ENCODE peak calls at places on chromosomes 11 and 22, in eight cellular contexts. One of them, this sample, is unnamed. For H3K27me3, the result is how much of the 10 kb centered on the place peaks cover.

GRCh38 chr11:134155946-134156865 is 67.6 kb downstream of the NCAPD3 start:
- DNase-seq in MM.1S: no peak
- DNase-seq in Peyer's patch: no peak
- DNase-seq in GM23248: no peak
- DNase-seq in cardiac muscle cell: no peak
- DNase-seq in CD8-positive, alpha-beta memory T cell: no peak
- DNase-seq in IMR-90: no peak
- DNase-seq in CD8-positive, alpha-beta T cell: no peak
- DNase-seq in this sample: no peak

GRCh38 chr22:17077255-17077654 is 7.5 kb upstream of the IL17RA start:
- DNase-seq in MM.1S: no peak
- DNase-seq in Peyer's patch: no peak
- DNase-seq in GM23248: peak
- DNase-seq in cardiac muscle cell: peak
- DNase-seq in CD8-positive, alpha-beta memory T cell: no peak
- DNase-seq in IMR-90: peak
- DNase-seq in CD8-positive, alpha-beta T cell: no peak
- DNase-seq in this sample: peak

GRCh38 chr22:45966320-45966891 is 10.6 kb downstream of the WNT7B start:
- DNase-seq in MM.1S: peak
- DNase-seq in Peyer's patch: no peak
- DNase-seq in GM23248: no peak
- DNase-seq in cardiac muscle cell: no peak
- DNase-seq in CD8-positive, alpha-beta memory T cell: no peak
- DNase-seq in IMR-90: no peak
- DNase-seq in CD8-positive, alpha-beta T cell: no peak
- DNase-seq in this sample: no peak

GRCh38 chr22:31212783-31213626 is 907 bp downstream of the LIMK2 start:
- DNase-seq in MM.1S: no peak
- DNase-seq in Peyer's patch: no peak
- DNase-seq in GM23248: peak
- DNase-seq in cardiac muscle cell: no peak
- DNase-seq in CD8-positive, alpha-beta memory T cell: no peak
- DNase-seq in IMR-90: no peak
- DNase-seq in CD8-positive, alpha-beta T cell: no peak
- DNase-seq in this sample: no peak

GRCh38 chr22:36386900-36387663 is 685 bp downstream of the MYH9 start:
- DNase-seq in MM.1S: peak
- DNase-seq in Peyer's patch: peak
- DNase-seq in GM23248: peak
- DNase-seq in cardiac muscle cell: no peak
- DNase-seq in CD8-positive, alpha-beta memory T cell: no peak
- DNase-seq in IMR-90: no peak
- DNase-seq in CD8-positive, alpha-beta T cell: no peak
- DNase-seq in this sample: no peak

GRCh38 chr22:29266564-29267461 is 968 bp downstream of the RHBDD3 start:
- DNase-seq in MM.1S: no peak
- DNase-seq in Peyer's patch: peak
- DNase-seq in GM23248: peak
- DNase-seq in cardiac muscle cell: peak
- DNase-seq in CD8-positive, alpha-beta memory T cell: no peak
- DNase-seq in IMR-90: peak
- DNase-seq in CD8-positive, alpha-beta T cell: no peak
- DNase-seq in this sample: no peak

GRCh38 chr11:93053864-93054263 is 84.4 kb downstream of the MTNR1B start:
- DNase-seq in MM.1S: no peak
- DNase-seq in Peyer's patch: no peak
- DNase-seq in GM23248: no peak
- DNase-seq in cardiac muscle cell: no peak
- DNase-seq in CD8-positive, alpha-beta memory T cell: no peak
- DNase-seq in IMR-90: no peak
- DNase-seq in CD8-positive, alpha-beta T cell: no peak
- DNase-seq in this sample: no peak

GRCh38 chr11:86438685-86439084 is 64.0 kb downstream of the CCDC81 start:
- DNase-seq in MM.1S: no peak
- DNase-seq in Peyer's patch: no peak
- DNase-seq in GM23248: no peak
- DNase-seq in cardiac muscle cell: peak
- DNase-seq in CD8-positive, alpha-beta memory T cell: no peak
- DNase-seq in IMR-90: peak
- DNase-seq in CD8-positive, alpha-beta T cell: no peak
- DNase-seq in this sample: no peak

GRCh38 chr11:78796956-78797355 is 222.3 kb upstream of the NARS2 start:
- DNase-seq in MM.1S: no peak
- DNase-seq in Peyer's patch: no peak
- DNase-seq in GM23248: peak
- DNase-seq in cardiac muscle cell: peak
- DNase-seq in CD8-positive, alpha-beta memory T cell: no peak
- DNase-seq in IMR-90: peak
- DNase-seq in CD8-positive, alpha-beta T cell: no peak
- DNase-seq in this sample: peak

GRCh38 chr22:23302171-23303002 is 122.1 kb downstream of the BCR start:
- DNase-seq in MM.1S: no peak
- DNase-seq in Peyer's patch: no peak
- DNase-seq in GM23248: no peak
- DNase-seq in cardiac muscle cell: peak
- DNase-seq in CD8-positive, alpha-beta memory T cell: no peak
- DNase-seq in IMR-90: no peak
- DNase-seq in CD8-positive, alpha-beta T cell: no peak
- DNase-seq in this sample: peak

GRCh38 chr11:46612326-46612725 is 4.7 kb downstream of the HARBI1 start:
- DNase-seq in MM.1S: no peak
- DNase-seq in Peyer's patch: no peak
- DNase-seq in GM23248: no peak
- DNase-seq in cardiac muscle cell: no peak
- DNase-seq in CD8-positive, alpha-beta memory T cell: no peak
- DNase-seq in IMR-90: no peak
- DNase-seq in CD8-positive, alpha-beta T cell: no peak
- DNase-seq in this sample: no peak

GRCh38 chr11:19444231-19444630 is 203.5 kb upstream of the E2F8 start:
- DNase-seq in MM.1S: no peak
- DNase-seq in Peyer's patch: no peak
- DNase-seq in GM23248: peak
- DNase-seq in cardiac muscle cell: peak
- DNase-seq in CD8-positive, alpha-beta memory T cell: no peak
- DNase-seq in IMR-90: peak
- DNase-seq in CD8-positive, alpha-beta T cell: no peak
- DNase-seq in this sample: no peak

GRCh38 chr22:37079668-37080171 is 28.2 kb downstream of the KCTD17 start:
- DNase-seq in MM.1S: no peak
- DNase-seq in Peyer's patch: peak
- DNase-seq in GM23248: peak
- DNase-seq in cardiac muscle cell: peak
- DNase-seq in CD8-positive, alpha-beta memory T cell: peak
- DNase-seq in IMR-90: peak
- DNase-seq in CD8-positive, alpha-beta T cell: peak
- DNase-seq in this sample: peak

GRCh38 chr11:76236092-76237026 is 30.1 kb upstream of the WNT11 start:
- DNase-seq in MM.1S: peak
- DNase-seq in Peyer's patch: peak
- DNase-seq in GM23248: peak
- DNase-seq in cardiac muscle cell: peak
- DNase-seq in CD8-positive, alpha-beta memory T cell: peak
- DNase-seq in IMR-90: peak
- DNase-seq in CD8-positive, alpha-beta T cell: peak
- DNase-seq in this sample: peak

GRCh38 chr11:2882681-2883110 is 2.9 kb downstream of the CDKN1C start:
- DNase-seq in MM.1S: no peak
- DNase-seq in Peyer's patch: no peak
- DNase-seq in GM23248: no peak
- DNase-seq in cardiac muscle cell: no peak
- DNase-seq in CD8-positive, alpha-beta memory T cell: no peak
- DNase-seq in IMR-90: no peak
- DNase-seq in CD8-positive, alpha-beta T cell: no peak
- DNase-seq in this sample: no peak
- H3K4me3 ChIP-seq in MM.1S: no peak
- H3K4me3 ChIP-seq in Peyer's patch: no peak
- H3K4me3 ChIP-seq in GM23248: no peak
- H3K4me3 ChIP-seq in cardiac muscle cell: no peak
- H3K4me3 ChIP-seq in CD8-positive, alpha-beta memory T cell: no peak
- H3K4me3 ChIP-seq in IMR-90: no peak
- H3K4me3 ChIP-seq in CD8-positive, alpha-beta T cell: no peak
- H3K4me3 ChIP-seq in this sample: no peak

DNA sequence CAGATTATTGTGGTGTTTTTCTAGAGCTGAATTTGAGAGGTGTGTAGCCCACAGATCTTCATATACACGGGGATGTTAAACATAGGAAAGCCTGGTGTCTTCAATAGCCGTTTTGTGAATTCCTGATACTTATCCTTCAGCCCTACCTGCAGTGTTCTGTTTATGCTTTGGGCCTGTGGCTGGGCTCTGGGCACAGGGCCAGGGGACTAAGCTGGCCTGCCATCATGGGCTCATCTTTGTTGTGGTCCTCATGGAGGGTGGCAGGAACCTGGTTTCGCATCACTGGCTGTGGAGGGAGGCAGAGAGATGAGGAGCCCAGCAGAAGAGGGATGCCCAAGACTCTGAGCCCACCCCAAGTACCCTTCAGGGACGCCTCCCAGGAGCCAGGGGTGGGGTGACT is 112.4 kb downstream of the CACNA1I start:
- DNase-seq in MM.1S: no peak
- DNase-seq in Peyer's patch: no peak
- DNase-seq in GM23248: no peak
- DNase-seq in cardiac muscle cell: no peak
- DNase-seq in CD8-positive, alpha-beta memory T cell: no peak
- DNase-seq in IMR-90: no peak
- DNase-seq in CD8-positive, alpha-beta T cell: no peak
- DNase-seq in this sample: no peak
- H3K27me3 ChIP-seq in MM.1S: half or more
- H3K27me3 ChIP-seq in Peyer's patch: under half
- H3K27me3 ChIP-seq in GM23248: under half
- H3K27me3 ChIP-seq in cardiac muscle cell: under half
- H3K27me3 ChIP-seq in CD8-positive, alpha-beta memory T cell: under half
- H3K27me3 ChIP-seq in IMR-90: under half
- H3K27me3 ChIP-seq in CD8-positive, alpha-beta T cell: under half
- H3K27me3 ChIP-seq in this sample: under half

GRCh38 chr11:111714522-111714921 is 51.7 kb downstream of the PPP2R1B start:
- DNase-seq in MM.1S: no peak
- DNase-seq in Peyer's patch: no peak
- DNase-seq in GM23248: no peak
- DNase-seq in cardiac muscle cell: no peak
- DNase-seq in CD8-positive, alpha-beta memory T cell: no peak
- DNase-seq in IMR-90: no peak
- DNase-seq in CD8-positive, alpha-beta T cell: no peak
- DNase-seq in this sample: no peak
- H3K27ac ChIP-seq in MM.1S: no peak
- H3K27ac ChIP-seq in Peyer's patch: no peak
- H3K27ac ChIP-seq in GM23248: no peak
- H3K27ac ChIP-seq in cardiac muscle cell: no peak
- H3K27ac ChIP-seq in CD8-positive, alpha-beta memory T cell: no peak
- H3K27ac ChIP-seq in IMR-90: no peak
- H3K27ac ChIP-seq in CD8-positive, alpha-beta T cell: no peak
- H3K27ac ChIP-seq in this sample: no peak

GRCh38 chr11:12629601-12630313 is 44.5 kb upstream of the TEAD1 start:
- DNase-seq in MM.1S: no peak
- DNase-seq in Peyer's patch: no peak
- DNase-seq in GM23248: peak
- DNase-seq in cardiac muscle cell: peak
- DNase-seq in CD8-positive, alpha-beta memory T cell: no peak
- DNase-seq in IMR-90: peak
- DNase-seq in CD8-positive, alpha-beta T cell: no peak
- DNase-seq in this sample: peak
- H3K4me3 ChIP-seq in MM.1S: no peak
- H3K4me3 ChIP-seq in Peyer's patch: no peak
- H3K4me3 ChIP-seq in GM23248: no peak
- H3K4me3 ChIP-seq in cardiac muscle cell: no peak
- H3K4me3 ChIP-seq in CD8-positive, alpha-beta memory T cell: no peak
- H3K4me3 ChIP-seq in IMR-90: no peak
- H3K4me3 ChIP-seq in CD8-positive, alpha-beta T cell: no peak
- H3K4me3 ChIP-seq in this sample: no peak

DNA sequence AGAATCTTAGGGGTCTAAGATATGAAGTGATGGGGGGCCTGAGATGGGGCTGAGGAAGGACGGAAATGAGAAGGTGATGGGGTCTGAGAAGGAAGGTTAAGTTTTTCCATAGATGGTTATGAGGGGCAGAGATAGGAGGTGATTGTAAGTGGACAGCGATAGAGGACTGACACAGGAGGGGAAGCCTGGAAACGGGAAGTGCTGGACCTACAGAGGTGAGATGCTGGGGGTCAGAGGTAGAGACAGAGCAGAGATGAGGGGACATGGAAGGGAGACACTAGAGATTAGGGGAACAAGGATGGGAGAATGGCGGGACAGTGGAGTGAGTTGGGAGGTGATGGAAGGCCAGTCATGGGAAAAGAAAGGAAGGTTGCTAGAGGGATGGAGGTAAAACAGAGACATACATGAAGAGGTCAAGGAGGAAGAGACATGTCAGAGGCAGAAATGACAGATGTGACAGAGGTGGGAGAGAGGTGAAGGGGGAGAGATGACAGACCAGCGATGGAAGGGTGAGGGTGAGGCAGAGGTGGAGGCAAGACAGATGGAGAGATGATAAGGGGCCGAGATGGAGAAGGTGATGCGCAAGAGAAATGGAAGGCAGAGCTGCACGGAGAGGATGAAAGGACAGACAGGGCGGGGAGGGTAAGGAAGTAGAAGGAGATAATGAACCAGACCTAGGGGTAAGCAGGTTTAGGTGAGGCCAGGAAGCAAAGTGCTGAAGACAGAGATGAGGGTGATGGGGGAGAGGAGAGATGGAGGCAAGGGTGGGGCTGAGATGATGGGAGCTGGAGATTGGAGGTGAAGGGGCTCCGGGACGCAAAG is 50.8 kb downstream of the SLC22A12 start:
- DNase-seq in MM.1S: no peak
- DNase-seq in Peyer's patch: no peak
- DNase-seq in GM23248: no peak
- DNase-seq in cardiac muscle cell: no peak
- DNase-seq in CD8-positive, alpha-beta memory T cell: no peak
- DNase-seq in IMR-90: no peak
- DNase-seq in CD8-positive, alpha-beta T cell: no peak
- DNase-seq in this sample: no peak
- H3K27me3 ChIP-seq in MM.1S: half or more
- H3K27me3 ChIP-seq in Peyer's patch: under half
- H3K27me3 ChIP-seq in GM23248: half or more
- H3K27me3 ChIP-seq in cardiac muscle cell: half or more
- H3K27me3 ChIP-seq in CD8-positive, alpha-beta memory T cell: under half
- H3K27me3 ChIP-seq in IMR-90: half or more
- H3K27me3 ChIP-seq in CD8-positive, alpha-beta T cell: under half
- H3K27me3 ChIP-seq in this sample: half or more

This sample was measured in brain microvascular endothelial cell.